ENCODE peak calls at places on chromosomes 3 and 15, in six cellular contexts. One of them, this sample, is unnamed.

GRCh38 chr3:63582943-63583500 is 69.5 kb upstream of the SNTN start:
- DNase-seq in kidney: no peak
- DNase-seq in psoas muscle: no peak
- DNase-seq in fibroblast of mammary gland: no peak
- DNase-seq in endothelial cell of umbilical vein: no peak
- DNase-seq in neural progenitor cell: no peak
- DNase-seq in this sample: no peak

GRCh38 chr3:126338796-126339241 is 18.4 kb downstream of the KLF15 start:
- DNase-seq in kidney: peak
- DNase-seq in psoas muscle: peak
- DNase-seq in fibroblast of mammary gland: no peak
- DNase-seq in endothelial cell of umbilical vein: no peak
- DNase-seq in neural progenitor cell: no peak
- DNase-seq in this sample: no peak

GRCh38 chr3:39501982-39502837 is 34.7 kb downstream of the MOBP start:
- DNase-seq in kidney: peak
- DNase-seq in endothelial cell of umbilical vein: no peak
- DNase-seq in neural progenitor cell: no peak
- DNase-seq in fibroblast of mammary gland: no peak
- DNase-seq in psoas muscle: no peak
- DNase-seq in this sample: no peak

GRCh38 chr3:40623567-40623966 is 98.8 kb downstream of the ZNF621 start:
- DNase-seq in kidney: no peak
- DNase-seq in fibroblast of mammary gland: peak
- DNase-seq in endothelial cell of umbilical vein: no peak
- DNase-seq in neural progenitor cell: no peak
- DNase-seq in psoas muscle: no peak
- DNase-seq in this sample: no peak

GRCh38 chr3:123791898-123792297 is 92.2 kb downstream of the MYLK start:
- DNase-seq in kidney: no peak
- DNase-seq in fibroblast of mammary gland: peak
- DNase-seq in psoas muscle: no peak
- DNase-seq in neural progenitor cell: no peak
- DNase-seq in endothelial cell of umbilical vein: peak
- DNase-seq in this sample: no peak

GRCh38 chr3:142647856-142648255 is 51.7 kb downstream of the PLS1 start:
- DNase-seq in endothelial cell of umbilical vein: no peak
- DNase-seq in psoas muscle: no peak
- DNase-seq in neural progenitor cell: no peak
- DNase-seq in fibroblast of mammary gland: peak
- DNase-seq in kidney: no peak
- DNase-seq in this sample: no peak

GRCh38 chr15:28873585-28874139 is 12.1 kb upstream of the APBA2 start:
- DNase-seq in psoas muscle: no peak
- DNase-seq in fibroblast of mammary gland: no peak
- DNase-seq in endothelial cell of umbilical vein: no peak
- DNase-seq in neural progenitor cell: no peak
- DNase-seq in kidney: peak
- DNase-seq in this sample: no peak

GRCh38 chr15:58643996-58644395 is 105.5 kb downstream of the ADAM10 start:
- DNase-seq in kidney: no peak
- DNase-seq in fibroblast of mammary gland: no peak
- DNase-seq in neural progenitor cell: no peak
- DNase-seq in psoas muscle: no peak
- DNase-seq in endothelial cell of umbilical vein: no peak
- DNase-seq in this sample: no peak

GRCh38 chr15:101453123-101454120 is 36.1 kb downstream of the PCSK6 start:
- DNase-seq in kidney: peak
- DNase-seq in psoas muscle: no peak
- DNase-seq in endothelial cell of umbilical vein: no peak
- DNase-seq in neural progenitor cell: peak
- DNase-seq in fibroblast of mammary gland: no peak
- DNase-seq in this sample: no peak

GRCh38 chr15:89496155-89497098 is at the start of gene RHCG:
- DNase-seq in kidney: peak
- DNase-seq in fibroblast of mammary gland: peak
- DNase-seq in psoas muscle: no peak
- DNase-seq in endothelial cell of umbilical vein: peak
- DNase-seq in neural progenitor cell: peak
- DNase-seq in this sample: no peak

DNA sequence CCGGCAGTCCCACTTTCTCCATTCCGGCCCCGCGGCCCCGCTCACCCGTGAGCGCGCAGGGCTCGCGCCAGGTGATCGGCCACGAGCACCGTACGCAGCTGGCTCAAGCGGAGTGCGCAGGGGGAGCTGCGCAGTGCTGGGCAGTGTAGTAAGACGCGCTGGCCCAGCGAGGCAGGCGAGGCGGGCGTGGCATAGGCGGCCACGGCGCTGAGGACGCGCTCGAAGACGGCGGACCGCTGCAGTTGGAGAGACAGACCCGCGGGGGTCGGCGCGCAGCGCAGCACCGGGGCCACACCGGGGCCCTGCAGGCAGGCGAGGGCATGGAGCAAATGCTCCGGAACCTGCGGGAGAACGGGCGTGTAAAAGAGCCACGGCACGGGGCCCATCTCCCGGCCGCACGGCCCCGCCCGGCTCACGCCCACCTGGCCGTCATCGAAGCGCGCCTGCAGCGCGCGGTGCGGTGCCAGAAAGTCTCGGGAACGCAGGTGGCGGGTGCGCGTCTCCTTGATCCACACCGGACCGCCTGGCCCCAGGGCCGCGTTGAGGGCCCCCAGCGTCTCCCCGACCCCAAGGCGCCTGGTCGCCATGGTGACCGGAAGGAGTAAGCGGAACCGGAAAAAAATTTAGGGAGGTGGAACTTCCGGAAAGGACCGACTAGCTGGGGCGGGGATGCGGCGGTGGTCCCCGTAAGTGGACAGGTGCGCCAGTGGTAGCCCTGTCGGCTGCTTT is at the start of gene DALRD3:
- DNase-seq in fibroblast of mammary gland: peak
- DNase-seq in kidney: peak
- DNase-seq in endothelial cell of umbilical vein: peak
- DNase-seq in neural progenitor cell: peak
- DNase-seq in psoas muscle: peak
- DNase-seq in this sample: peak
- TF ChIP-seq CTCF in fibroblast of mammary gland: no peak
- TF ChIP-seq CTCF in kidney: no peak
- TF ChIP-seq CTCF in endothelial cell of umbilical vein: no peak
- TF ChIP-seq CTCF in neural progenitor cell: no peak
- TF ChIP-seq CTCF in psoas muscle: no peak
- TF ChIP-seq CTCF in this sample: no peak

GRCh38 chr3:164984947-164985346 is 93.3 kb downstream of the SI start:
- DNase-seq in neural progenitor cell: no peak
- DNase-seq in kidney: no peak
- DNase-seq in endothelial cell of umbilical vein: no peak
- DNase-seq in psoas muscle: no peak
- DNase-seq in fibroblast of mammary gland: no peak
- DNase-seq in this sample: no peak
- H3K4me3 ChIP-seq in neural progenitor cell: no peak
- H3K4me3 ChIP-seq in kidney: no peak
- H3K4me3 ChIP-seq in endothelial cell of umbilical vein: no peak
- H3K4me3 ChIP-seq in psoas muscle: no peak
- H3K4me3 ChIP-seq in fibroblast of mammary gland: no peak
- H3K4me3 ChIP-seq in this sample: no peak

DNA sequence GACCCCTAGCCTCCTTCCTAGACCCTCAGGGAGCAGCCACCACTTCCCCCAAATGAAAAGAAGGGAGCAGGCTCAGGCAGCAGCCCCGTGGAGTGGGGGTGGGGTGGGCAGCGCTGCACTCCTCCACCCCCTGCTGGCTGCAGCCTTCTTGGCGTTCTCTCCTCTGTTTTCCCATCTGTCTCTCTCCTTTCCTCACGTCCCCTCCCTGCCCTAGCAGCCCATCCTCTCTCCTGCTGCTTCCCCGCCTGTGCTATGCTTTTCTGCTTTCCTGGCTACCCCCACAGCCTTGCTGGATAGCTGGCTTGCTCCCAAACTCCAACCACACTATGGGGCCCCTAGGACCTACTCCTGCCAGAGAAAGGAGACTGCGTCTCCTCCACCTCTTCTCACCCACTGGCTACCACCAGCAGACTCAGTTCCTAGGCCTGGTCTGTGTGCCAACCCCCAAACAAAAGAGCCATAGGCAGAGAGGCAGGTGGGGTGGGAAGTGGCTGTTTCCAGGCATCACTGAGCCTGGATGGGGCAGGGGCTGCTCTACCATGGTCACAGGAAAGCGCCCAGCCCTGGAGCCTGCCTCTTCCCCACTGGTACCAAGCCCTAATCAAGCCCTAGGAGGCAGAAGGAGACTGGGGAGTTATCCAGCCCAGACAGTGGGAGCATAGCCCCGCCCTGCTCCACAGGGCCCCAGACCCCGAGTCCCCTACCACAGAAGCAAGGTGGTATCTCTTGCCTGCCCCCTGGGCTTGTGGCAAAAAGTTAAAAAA is 3.4 kb upstream of the DISP2 start:
- DNase-seq in kidney: no peak
- DNase-seq in neural progenitor cell: peak
- DNase-seq in psoas muscle: peak
- DNase-seq in endothelial cell of umbilical vein: peak
- DNase-seq in fibroblast of mammary gland: peak
- DNase-seq in this sample: no peak
- TF ChIP-seq CTCF in kidney: peak
- TF ChIP-seq CTCF in neural progenitor cell: peak
- TF ChIP-seq CTCF in psoas muscle: peak
- TF ChIP-seq CTCF in endothelial cell of umbilical vein: peak
- TF ChIP-seq CTCF in fibroblast of mammary gland: peak
- TF ChIP-seq CTCF in this sample: no peak

DNA sequence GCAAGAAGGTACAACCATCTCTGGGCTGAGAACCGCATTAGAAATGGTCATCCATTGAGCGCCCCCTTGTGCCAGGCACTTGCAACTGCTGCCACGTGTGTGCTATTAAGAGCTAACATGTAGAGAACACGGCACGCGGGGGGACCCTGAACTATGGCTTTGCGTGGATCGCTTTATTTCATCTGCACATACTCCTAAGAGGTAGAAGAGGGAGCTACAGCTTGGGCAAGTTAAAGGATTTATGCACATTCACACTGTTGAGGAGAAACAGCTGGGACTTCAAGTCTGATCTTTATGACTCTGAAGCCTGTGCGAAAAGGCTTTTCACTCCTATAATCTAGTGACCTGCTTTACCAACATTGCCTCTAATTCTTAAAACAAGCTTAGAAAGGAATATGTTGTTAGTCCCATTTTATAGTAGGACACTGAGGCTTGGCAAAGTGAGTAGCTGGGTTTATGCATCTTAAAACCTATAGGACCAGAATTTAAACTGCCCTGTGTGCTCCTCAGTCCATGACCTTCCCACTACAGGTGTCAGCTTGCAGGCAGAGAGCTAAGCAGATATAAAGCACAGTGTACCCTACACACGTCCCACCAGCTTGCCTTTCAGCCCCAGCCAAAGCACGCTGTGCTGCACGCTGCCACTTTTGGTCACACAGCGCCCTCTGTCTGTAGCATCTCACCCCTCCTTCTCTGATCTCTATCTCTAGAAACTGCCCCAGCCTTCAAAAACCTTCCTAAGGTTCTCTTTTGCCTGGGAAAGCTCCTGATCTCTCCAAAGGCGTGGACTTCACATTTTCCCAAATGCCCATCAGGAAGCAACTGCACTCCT is 57.8 kb downstream of the STARD5 start:
- DNase-seq in kidney: peak
- DNase-seq in neural progenitor cell: peak
- DNase-seq in psoas muscle: peak
- DNase-seq in fibroblast of mammary gland: peak
- DNase-seq in endothelial cell of umbilical vein: peak
- DNase-seq in this sample: peak
- H3K4me3 ChIP-seq in kidney: peak
- H3K4me3 ChIP-seq in neural progenitor cell: peak
- H3K4me3 ChIP-seq in psoas muscle: peak
- H3K4me3 ChIP-seq in fibroblast of mammary gland: no peak
- H3K4me3 ChIP-seq in endothelial cell of umbilical vein: no peak
- H3K4me3 ChIP-seq in this sample: no peak

GRCh38 chr3:179884136-179884535 is 152.6 kb downstream of the PEX5L start:
- DNase-seq in neural progenitor cell: no peak
- DNase-seq in kidney: no peak
- DNase-seq in psoas muscle: no peak
- DNase-seq in fibroblast of mammary gland: no peak
- DNase-seq in endothelial cell of umbilical vein: no peak
- DNase-seq in this sample: no peak
- TF ChIP-seq CTCF in neural progenitor cell: no peak
- TF ChIP-seq CTCF in kidney: no peak
- TF ChIP-seq CTCF in psoas muscle: no peak
- TF ChIP-seq CTCF in fibroblast of mammary gland: no peak
- TF ChIP-seq CTCF in endothelial cell of umbilical vein: no peak
- TF ChIP-seq CTCF in this sample: no peak

DNA sequence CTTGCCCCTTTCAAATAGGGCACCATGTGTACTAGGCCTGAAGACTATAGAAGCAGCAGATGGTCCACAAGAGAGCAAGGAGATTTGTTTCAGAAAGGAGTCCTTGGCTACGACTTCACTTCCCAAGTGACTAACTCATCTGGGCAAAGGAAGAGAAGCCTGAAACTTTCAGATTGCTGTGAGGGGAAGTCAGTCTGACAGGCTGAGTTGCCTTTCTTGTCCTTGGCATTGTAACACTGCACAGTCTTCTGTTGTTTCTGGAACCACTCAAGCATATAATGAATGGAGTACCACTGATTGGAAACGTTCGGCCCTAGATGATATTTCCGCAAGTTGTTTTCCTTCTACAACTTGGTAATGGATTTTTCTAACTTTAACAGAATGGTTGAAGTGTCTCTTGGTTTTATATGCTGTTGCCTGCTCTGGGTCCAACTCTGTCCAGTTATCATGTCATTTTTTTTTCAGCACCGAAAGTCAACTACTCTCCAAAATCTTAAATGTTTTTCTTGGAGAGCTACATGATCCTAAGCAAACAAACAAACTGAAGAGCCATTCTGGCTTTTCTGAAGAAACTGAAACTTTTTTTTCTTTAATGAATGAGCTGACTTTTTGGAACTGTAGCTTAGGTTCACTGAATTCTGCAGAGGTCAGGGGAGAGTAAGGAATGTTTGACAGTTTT is 685.7 kb downstream of the MECOM start:
- DNase-seq in endothelial cell of umbilical vein: peak
- DNase-seq in kidney: no peak
- DNase-seq in fibroblast of mammary gland: peak
- DNase-seq in neural progenitor cell: no peak
- DNase-seq in psoas muscle: no peak
- DNase-seq in this sample: no peak
- H3K4me3 ChIP-seq in endothelial cell of umbilical vein: no peak
- H3K4me3 ChIP-seq in kidney: no peak
- H3K4me3 ChIP-seq in fibroblast of mammary gland: no peak
- H3K4me3 ChIP-seq in neural progenitor cell: no peak
- H3K4me3 ChIP-seq in psoas muscle: no peak
- H3K4me3 ChIP-seq in this sample: no peak

GRCh38 chr3:184513276-184514150 is 48.1 kb upstream of the EPHB3 start:
- DNase-seq in neural progenitor cell: peak
- DNase-seq in psoas muscle: peak
- DNase-seq in fibroblast of mammary gland: peak
- DNase-seq in endothelial cell of umbilical vein: peak
- DNase-seq in kidney: peak
- DNase-seq in this sample: peak
- TF ChIP-seq CTCF in neural progenitor cell: peak
- TF ChIP-seq CTCF in psoas muscle: peak
- TF ChIP-seq CTCF in fibroblast of mammary gland: peak
- TF ChIP-seq CTCF in endothelial cell of umbilical vein: peak
- TF ChIP-seq CTCF in kidney: peak
- TF ChIP-seq CTCF in this sample: peak

GRCh38 chr15:73346735-73347312 is 21.9 kb downstream of the HCN4 start:
- DNase-seq in psoas muscle: peak
- DNase-seq in fibroblast of mammary gland: peak
- DNase-seq in endothelial cell of umbilical vein: peak
- DNase-seq in kidney: no peak
- DNase-seq in neural progenitor cell: peak
- DNase-seq in this sample: peak
- H3K4me3 ChIP-seq in psoas muscle: no peak
- H3K4me3 ChIP-seq in fibroblast of mammary gland: no peak
- H3K4me3 ChIP-seq in endothelial cell of umbilical vein: no peak
- H3K4me3 ChIP-seq in kidney: no peak
- H3K4me3 ChIP-seq in neural progenitor cell: no peak
- H3K4me3 ChIP-seq in this sample: no peak

GRCh38 chr3:187062526-187063177 is 76.6 kb downstream of the RPL39L start:
- DNase-seq in fibroblast of mammary gland: peak
- DNase-seq in psoas muscle: no peak
- DNase-seq in neural progenitor cell: no peak
- DNase-seq in kidney: no peak
- DNase-seq in endothelial cell of umbilical vein: no peak
- DNase-seq in this sample: peak
- TF ChIP-seq CTCF in fibroblast of mammary gland: no peak
- TF ChIP-seq CTCF in psoas muscle: no peak
- TF ChIP-seq CTCF in neural progenitor cell: no peak
- TF ChIP-seq CTCF in kidney: no peak
- TF ChIP-seq CTCF in endothelial cell of umbilical vein: no peak
- TF ChIP-seq CTCF in this sample: no peak